ENCODE peak calls at places on chromosomes 5 and 9, in six cellular contexts. D is IMR-90, H is H9, K is H1, X is mesenchymal stem cell, V is trophoblast cell. W is an unnamed sample.

GRCh38 chr5:80874162-80874561 is 86.0 kb upstream of the RASGRF2 start:
- DNase-seq in D (no peak), H (no peak), K (no peak), X (no peak), V (no peak), W (no peak)

GRCh38 chr9:17236147-17236546 is 101.3 kb downstream of the CNTLN start:
- DNase-seq in D (no peak), H (no peak), K (no peak), X (no peak), V (no peak), W (no peak)

GRCh38 chr9:127689332-127690000 is 17.3 kb upstream of the CFAP157 start:
- DNase-seq in D (no peak), H (no peak), K (no peak), X (no peak), V (no peak), W (no peak)

GRCh38 chr5:102583663-102584062 is 84.9 kb upstream of the SLCO6A1 start:
- DNase-seq in D (peak), H (no peak), K (no peak), X (peak), V (no peak), W (no peak)

GRCh38 chr9:109880276-109881169 is 100.5 kb downstream of the PALM2AKAP2 start:
- DNase-seq in D (peak), H (peak), K (peak), X (peak), V (peak), W (peak)

GRCh38 chr5:143194713-143195112 is 208.8 kb downstream of the NR3C1 start:
- DNase-seq in D (no peak), H (no peak), K (no peak), X (no peak), V (no peak), W (no peak)

GRCh38 chr5:126656397-126657007 is 55.8 kb downstream of the PHAX start:
- DNase-seq in D (peak), H (no peak), K (no peak), X (peak), V (no peak), W (peak)

GRCh38 chr5:160021818-160022446 is 13.0 kb downstream of the TTC1 start:
- DNase-seq in D (peak), H (peak), K (no peak), X (peak), V (peak), W (peak)

GRCh38 chr9:124652203-124652992 is 118.7 kb downstream of the NR6A1 start:
- DNase-seq in D (peak), H (no peak), K (no peak), X (peak), V (peak), W (no peak)

GRCh38 chr9:129569506-129570449 is 51.1 kb downstream of the C9orf50 start:
- DNase-seq in D (peak), H (peak), K (no peak), X (peak), V (peak), W (no peak)
- H4K8ac ChIP-seq in D (peak), H (no peak), K (no peak), X (peak), V (peak), W (no peak)

DNA sequence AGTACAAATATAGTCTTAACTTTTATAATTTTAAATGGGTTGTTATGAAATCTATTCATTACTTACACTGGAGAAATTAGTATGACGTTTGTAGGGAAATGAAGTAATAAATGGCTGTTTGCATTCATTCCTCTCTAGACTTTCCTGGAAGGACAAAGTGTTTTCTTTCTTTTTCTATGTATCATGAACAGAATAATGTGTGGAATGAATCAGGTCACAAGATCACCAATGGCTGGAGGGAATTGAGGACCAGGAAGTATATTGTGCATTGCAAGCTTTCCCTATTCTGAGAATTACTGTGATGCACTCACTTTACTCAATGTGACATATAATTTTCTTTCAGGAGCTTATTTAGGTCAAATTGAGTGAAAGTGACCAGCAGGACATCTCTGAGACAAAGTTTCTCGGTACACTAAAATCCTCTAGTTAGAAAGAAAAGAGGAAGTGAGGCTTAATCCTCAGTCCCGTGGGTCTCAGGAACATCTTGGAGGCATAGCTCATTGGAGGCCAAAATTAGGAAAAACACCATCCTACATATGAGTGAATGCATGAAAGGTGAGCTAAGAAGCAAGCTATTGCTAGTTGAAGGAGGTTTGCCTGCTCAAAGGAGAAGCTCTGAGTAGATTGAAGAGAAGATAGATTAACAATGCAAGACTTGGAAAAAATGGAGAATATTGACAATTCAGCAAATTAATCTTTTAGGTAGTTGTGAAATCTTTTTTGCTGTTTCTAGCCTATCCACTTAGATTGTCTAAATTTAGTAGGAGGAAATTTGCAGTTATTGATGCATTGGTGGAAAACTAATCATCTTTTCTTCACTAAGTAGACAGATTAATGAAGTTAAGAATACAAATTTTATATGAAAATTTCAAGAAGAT is 28.0 kb downstream of the ERAP2 start:
- DNase-seq in D (peak), H (no peak), K (no peak), X (no peak), V (peak), W (no peak)
- H2AFZ ChIP-seq in D (no peak), H (no peak), K (peak), X (no peak), V (no peak), W (no peak)

DNA sequence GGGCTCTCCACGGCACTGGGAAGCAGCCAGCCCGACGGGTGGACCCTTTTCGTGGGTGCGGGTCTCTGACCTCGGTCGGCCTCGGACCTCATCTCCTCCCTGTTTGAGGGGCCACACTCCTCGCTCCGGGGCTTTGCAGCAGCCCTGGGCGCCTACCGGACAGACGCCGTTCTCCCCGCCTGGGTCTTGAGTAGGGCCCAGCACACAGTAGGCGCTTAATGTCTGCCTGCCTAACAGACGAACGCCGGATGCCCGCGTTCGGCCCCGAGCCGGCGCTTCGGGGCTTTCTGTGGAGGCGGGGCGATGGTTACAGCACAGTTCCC is 842 bp upstream of the GTF3C5 start:
- DNase-seq in D (no peak), H (no peak), K (no peak), X (no peak), V (no peak), W (no peak)
- H4K8ac ChIP-seq in D (peak), H (no peak), K (peak), X (peak), V (peak), W (no peak)

GRCh38 chr5:61333351-61334223 is 1.5 kb downstream of the ZSWIM6 start:
- DNase-seq in D (no peak), H (no peak), K (no peak), X (peak), V (peak), W (peak)
- H2AFZ ChIP-seq in D (peak), H (no peak), K (no peak), X (no peak), V (no peak), W (no peak)

GRCh38 chr5:108381034-108381954 is 604 bp downstream of the FBXL17 start:
- DNase-seq in D (peak), H (no peak), K (no peak), X (peak), V (peak), W (peak)
- H4K8ac ChIP-seq in D (peak), H (no peak), K (peak), X (peak), V (peak), W (peak)

GRCh38 chr9:134570726-134571325 is 70.8 kb upstream of the COL5A1 start:
- DNase-seq in D (no peak), H (no peak), K (no peak), X (no peak), V (no peak), W (no peak)
- H2AFZ ChIP-seq in D (no peak), H (no peak), K (no peak), X (no peak), V (no peak), W (no peak)

GRCh38 chr9:3525836-3526165 is at the start of gene RFX3:
- DNase-seq in D (peak), H (peak), K (peak), X (peak), V (peak), W (peak)

GRCh38 chr9:3525088-3525835 is 539 bp downstream of the RFX3 start:
- DNase-seq in D (no peak), H (no peak), K (no peak), X (no peak), V (no peak), W (no peak)

GRCh38 chr9:3527653-3527960 is 1.8 kb upstream of the RFX3 start:
- DNase-seq in D (no peak), H (no peak), K (no peak), X (peak), V (no peak), W (no peak)

GRCh38 chr9:3526903-3527652 is 1.3 kb upstream of the RFX3 start:
- DNase-seq in D (peak), H (peak), K (no peak), X (peak), V (no peak), W (peak)

GRCh38 chr9:3526166-3526902 is 533 bp upstream of the RFX3 start:
- DNase-seq in D (peak), H (peak), K (no peak), X (peak), V (peak), W (peak)
- H4K8ac ChIP-seq in D (peak), H (peak), K (peak), X (peak), V (peak), W (peak)